ENCODE peak calls at places on chromosomes 1 and 21, in four cellular contexts. One of them, this sample, is unnamed.

GRCh38 chr21:21297211-21297610 is 299.0 kb downstream of the NCAM2 start:
- DNase-seq in NCI-H748 treated with DMSO at 0.1 percent for 48 hours: no peak
- DNase-seq in thoracic aorta: no peak
- DNase-seq in fibroblast of the conjunctiva: no peak
- DNase-seq in this sample: no peak

GRCh38 chr1:92159593-92159992 is 58.1 kb upstream of the C1orf146 start:
- DNase-seq in NCI-H748 treated with DMSO at 0.1 percent for 48 hours: no peak
- DNase-seq in thoracic aorta: no peak
- DNase-seq in fibroblast of the conjunctiva: no peak
- DNase-seq in this sample: no peak

GRCh38 chr21:25949701-25950100 is 214.9 kb downstream of the GABPA start:
- DNase-seq in NCI-H748 treated with DMSO at 0.1 percent for 48 hours: no peak
- DNase-seq in thoracic aorta: no peak
- DNase-seq in fibroblast of the conjunctiva: no peak
- DNase-seq in this sample: no peak

GRCh38 chr1:174258148-174258550 is 98.8 kb downstream of the RABGAP1L start:
- DNase-seq in NCI-H748 treated with DMSO at 0.1 percent for 48 hours: peak
- DNase-seq in thoracic aorta: no peak
- DNase-seq in fibroblast of the conjunctiva: peak
- DNase-seq in this sample: peak

GRCh38 chr1:56397811-56398231 is 181.5 kb downstream of the PLPP3 start:
- DNase-seq in NCI-H748 treated with DMSO at 0.1 percent for 48 hours: no peak
- DNase-seq in thoracic aorta: no peak
- DNase-seq in fibroblast of the conjunctiva: peak
- DNase-seq in this sample: peak

GRCh38 chr21:31675332-31675731 is 15.8 kb downstream of the SOD1 start:
- DNase-seq in NCI-H748 treated with DMSO at 0.1 percent for 48 hours: no peak
- DNase-seq in thoracic aorta: no peak
- DNase-seq in fibroblast of the conjunctiva: no peak
- DNase-seq in this sample: no peak

GRCh38 chr1:248739580-248740205 is 15.9 kb downstream of the LYPD8 start:
- DNase-seq in NCI-H748 treated with DMSO at 0.1 percent for 48 hours: no peak
- DNase-seq in thoracic aorta: no peak
- DNase-seq in fibroblast of the conjunctiva: no peak
- DNase-seq in this sample: no peak

GRCh38 chr1:178066904-178067531 is 26.9 kb upstream of the RASAL2 start:
- DNase-seq in NCI-H748 treated with DMSO at 0.1 percent for 48 hours: no peak
- DNase-seq in thoracic aorta: no peak
- DNase-seq in fibroblast of the conjunctiva: no peak
- DNase-seq in this sample: peak

GRCh38 chr1:7885513-7886298 is 32.8 kb upstream of the UTS2 start:
- DNase-seq in NCI-H748 treated with DMSO at 0.1 percent for 48 hours: no peak
- DNase-seq in thoracic aorta: no peak
- DNase-seq in fibroblast of the conjunctiva: no peak
- DNase-seq in this sample: no peak

This sample was measured in fibroblast of mammary gland.